ENCODE peak calls at places on chromosomes 7 and 10, in ten cellular contexts. One of them, this sample, is unnamed. For H3K27me3 and H3K36me3, the result is how much of the 10 kb centered on the place peaks cover.

GRCh38 chr7:74103219-74103772 is 19.7 kb downstream of the LIMK1 start:
- DNase-seq in Caco-2: no peak
- DNase-seq in bronchial epithelial cell: peak
- DNase-seq in tibial nerve: no peak
- DNase-seq in endodermal cell: no peak
- DNase-seq in PC-9: peak
- DNase-seq in pancreas: no peak
- DNase-seq in esophagus squamous epithelium: no peak
- DNase-seq in right lobe of liver: no peak
- DNase-seq in H7: peak
- DNase-seq in this sample: no peak

GRCh38 chr7:18402488-18403183 is 92.9 kb upstream of the HDAC9 start:
- DNase-seq in Caco-2: no peak
- DNase-seq in bronchial epithelial cell: peak
- DNase-seq in tibial nerve: no peak
- DNase-seq in endodermal cell: no peak
- DNase-seq in PC-9: peak
- DNase-seq in pancreas: no peak
- DNase-seq in esophagus squamous epithelium: no peak
- DNase-seq in right lobe of liver: no peak
- DNase-seq in H7: no peak
- DNase-seq in this sample: no peak

GRCh38 chr7:41437257-41438196 is 265.4 kb downstream of the INHBA start:
- DNase-seq in Caco-2: no peak
- DNase-seq in bronchial epithelial cell: peak
- DNase-seq in tibial nerve: no peak
- DNase-seq in endodermal cell: no peak
- DNase-seq in PC-9: peak
- DNase-seq in pancreas: no peak
- DNase-seq in esophagus squamous epithelium: no peak
- DNase-seq in right lobe of liver: peak
- DNase-seq in H7: no peak
- DNase-seq in this sample: no peak

GRCh38 chr10:79322616-79323566 is 24.4 kb upstream of the PPIF start:
- DNase-seq in Caco-2: no peak
- DNase-seq in bronchial epithelial cell: peak
- DNase-seq in tibial nerve: no peak
- DNase-seq in endodermal cell: no peak
- DNase-seq in PC-9: peak
- DNase-seq in pancreas: no peak
- DNase-seq in esophagus squamous epithelium: no peak
- DNase-seq in right lobe of liver: no peak
- DNase-seq in H7: no peak
- DNase-seq in this sample: no peak

GRCh38 chr10:124417846-124418725 is 637 bp downstream of the OAT start:
- DNase-seq in Caco-2: peak
- DNase-seq in bronchial epithelial cell: no peak
- DNase-seq in tibial nerve: peak
- DNase-seq in endodermal cell: peak
- DNase-seq in PC-9: no peak
- DNase-seq in pancreas: peak
- DNase-seq in esophagus squamous epithelium: no peak
- DNase-seq in right lobe of liver: peak
- DNase-seq in H7: peak
- DNase-seq in this sample: peak

GRCh38 chr10:95246582-95247051 is 44.2 kb downstream of the PDLIM1 start:
- DNase-seq in Caco-2: peak
- DNase-seq in bronchial epithelial cell: peak
- DNase-seq in tibial nerve: peak
- DNase-seq in endodermal cell: peak
- DNase-seq in PC-9: peak
- DNase-seq in pancreas: peak
- DNase-seq in esophagus squamous epithelium: no peak
- DNase-seq in right lobe of liver: peak
- DNase-seq in H7: peak
- DNase-seq in this sample: peak

GRCh38 chr7:8831386-8831785 is 398.0 kb downstream of the NXPH1 start:
- DNase-seq in Caco-2: no peak
- DNase-seq in bronchial epithelial cell: peak
- DNase-seq in tibial nerve: no peak
- DNase-seq in endodermal cell: no peak
- DNase-seq in PC-9: no peak
- DNase-seq in pancreas: no peak
- DNase-seq in esophagus squamous epithelium: no peak
- DNase-seq in right lobe of liver: no peak
- DNase-seq in H7: no peak
- DNase-seq in this sample: no peak

GRCh38 chr7:3154881-3155494 is 111.3 kb upstream of the CARD11 start:
- DNase-seq in Caco-2: no peak
- DNase-seq in bronchial epithelial cell: peak
- DNase-seq in tibial nerve: no peak
- DNase-seq in endodermal cell: peak
- DNase-seq in PC-9: peak
- DNase-seq in pancreas: peak
- DNase-seq in esophagus squamous epithelium: no peak
- DNase-seq in right lobe of liver: no peak
- DNase-seq in H7: peak
- DNase-seq in this sample: peak

GRCh38 chr10:127415901-127416630 is 133.0 kb upstream of the NPS start:
- DNase-seq in Caco-2: no peak
- DNase-seq in bronchial epithelial cell: no peak
- DNase-seq in tibial nerve: no peak
- DNase-seq in endodermal cell: no peak
- DNase-seq in PC-9: no peak
- DNase-seq in pancreas: no peak
- DNase-seq in esophagus squamous epithelium: no peak
- DNase-seq in right lobe of liver: no peak
- DNase-seq in H7: no peak
- DNase-seq in this sample: peak

GRCh38 chr10:4111593-4111992 is 326.6 kb upstream of the KLF6 start:
- DNase-seq in Caco-2: no peak
- DNase-seq in bronchial epithelial cell: no peak
- DNase-seq in tibial nerve: no peak
- DNase-seq in endodermal cell: no peak
- DNase-seq in PC-9: no peak
- DNase-seq in pancreas: no peak
- DNase-seq in esophagus squamous epithelium: no peak
- DNase-seq in right lobe of liver: no peak
- DNase-seq in H7: no peak
- DNase-seq in this sample: no peak

GRCh38 chr10:124717911-124718734 is 26.1 kb downstream of the FAM53B start:
- DNase-seq in Caco-2: no peak
- DNase-seq in bronchial epithelial cell: peak
- DNase-seq in tibial nerve: no peak
- DNase-seq in endodermal cell: no peak
- DNase-seq in PC-9: peak
- DNase-seq in pancreas: no peak
- DNase-seq in esophagus squamous epithelium: no peak
- DNase-seq in right lobe of liver: no peak
- DNase-seq in H7: no peak
- DNase-seq in this sample: peak

GRCh38 chr7:11450246-11450645 is 381.8 kb downstream of the THSD7A start:
- DNase-seq in Caco-2: no peak
- DNase-seq in bronchial epithelial cell: peak
- DNase-seq in tibial nerve: no peak
- DNase-seq in endodermal cell: no peak
- DNase-seq in PC-9: no peak
- DNase-seq in pancreas: no peak
- DNase-seq in esophagus squamous epithelium: no peak
- DNase-seq in right lobe of liver: no peak
- DNase-seq in H7: no peak
- DNase-seq in this sample: no peak

GRCh38 chr7:136874393-136875032 is 6.1 kb downstream of the CHRM2 start:
- DNase-seq in Caco-2: no peak
- DNase-seq in bronchial epithelial cell: peak
- DNase-seq in tibial nerve: no peak
- DNase-seq in endodermal cell: no peak
- DNase-seq in PC-9: no peak
- DNase-seq in pancreas: no peak
- DNase-seq in esophagus squamous epithelium: no peak
- DNase-seq in right lobe of liver: no peak
- DNase-seq in H7: peak
- DNase-seq in this sample: peak

GRCh38 chr7:7595451-7595850 is 28.8 kb downstream of the MIOS start:
- DNase-seq in Caco-2: no peak
- DNase-seq in bronchial epithelial cell: peak
- DNase-seq in tibial nerve: no peak
- DNase-seq in endodermal cell: no peak
- DNase-seq in PC-9: no peak
- DNase-seq in pancreas: no peak
- DNase-seq in esophagus squamous epithelium: no peak
- DNase-seq in right lobe of liver: no peak
- DNase-seq in H7: no peak
- DNase-seq in this sample: no peak

GRCh38 chr7:104327963-104328307 is 468 bp upstream of the LHFPL3 start:
- DNase-seq in Caco-2: no peak
- DNase-seq in bronchial epithelial cell: no peak
- DNase-seq in tibial nerve: no peak
- DNase-seq in endodermal cell: no peak
- DNase-seq in PC-9: no peak
- DNase-seq in pancreas: no peak
- DNase-seq in esophagus squamous epithelium: no peak
- DNase-seq in right lobe of liver: no peak
- DNase-seq in H7: no peak
- DNase-seq in this sample: no peak
- H3K27me3 ChIP-seq in Caco-2: under half
- H3K27me3 ChIP-seq in bronchial epithelial cell: under half
- H3K27me3 ChIP-seq in tibial nerve: half or more
- H3K27me3 ChIP-seq in endodermal cell: half or more
- H3K27me3 ChIP-seq in PC-9: under half
- H3K27me3 ChIP-seq in pancreas: under half
- H3K27me3 ChIP-seq in esophagus squamous epithelium: under half
- H3K27me3 ChIP-seq in right lobe of liver: under half
- H3K27me3 ChIP-seq in H7: half or more
- H3K27me3 ChIP-seq in this sample: under half

GRCh38 chr10:29522038-29522855 is 112.5 kb downstream of the SVIL start:
- DNase-seq in Caco-2: no peak
- DNase-seq in bronchial epithelial cell: no peak
- DNase-seq in tibial nerve: no peak
- DNase-seq in endodermal cell: no peak
- DNase-seq in PC-9: no peak
- DNase-seq in pancreas: no peak
- DNase-seq in esophagus squamous epithelium: no peak
- DNase-seq in right lobe of liver: no peak
- DNase-seq in H7: no peak
- DNase-seq in this sample: no peak

GRCh38 chr10:29529146-29529545 is 105.6 kb downstream of the SVIL start:
- DNase-seq in Caco-2: no peak
- DNase-seq in bronchial epithelial cell: no peak
- DNase-seq in tibial nerve: no peak
- DNase-seq in endodermal cell: no peak
- DNase-seq in PC-9: no peak
- DNase-seq in pancreas: no peak
- DNase-seq in esophagus squamous epithelium: no peak
- DNase-seq in right lobe of liver: no peak
- DNase-seq in H7: no peak
- DNase-seq in this sample: no peak

GRCh38 chr10:29525762-29526161 is 109.0 kb downstream of the SVIL start:
- DNase-seq in Caco-2: no peak
- DNase-seq in bronchial epithelial cell: no peak
- DNase-seq in tibial nerve: no peak
- DNase-seq in endodermal cell: no peak
- DNase-seq in PC-9: no peak
- DNase-seq in pancreas: no peak
- DNase-seq in esophagus squamous epithelium: no peak
- DNase-seq in right lobe of liver: no peak
- DNase-seq in H7: no peak
- DNase-seq in this sample: no peak

GRCh38 chr10:29524294-29524693 is 110.5 kb downstream of the SVIL start:
- DNase-seq in Caco-2: no peak
- DNase-seq in bronchial epithelial cell: no peak
- DNase-seq in tibial nerve: no peak
- DNase-seq in endodermal cell: no peak
- DNase-seq in PC-9: no peak
- DNase-seq in pancreas: no peak
- DNase-seq in esophagus squamous epithelium: no peak
- DNase-seq in right lobe of liver: no peak
- DNase-seq in H7: no peak
- DNase-seq in this sample: no peak

GRCh38 chr10:29524720-29525119 is 110.1 kb downstream of the SVIL start:
- DNase-seq in Caco-2: no peak
- DNase-seq in bronchial epithelial cell: no peak
- DNase-seq in tibial nerve: no peak
- DNase-seq in endodermal cell: no peak
- DNase-seq in PC-9: no peak
- DNase-seq in pancreas: no peak
- DNase-seq in esophagus squamous epithelium: no peak
- DNase-seq in right lobe of liver: no peak
- DNase-seq in H7: no peak
- DNase-seq in this sample: no peak
- H3K36me3 ChIP-seq in Caco-2: under half
- H3K36me3 ChIP-seq in bronchial epithelial cell: under half
- H3K36me3 ChIP-seq in tibial nerve: under half
- H3K36me3 ChIP-seq in endodermal cell: half or more
- H3K36me3 ChIP-seq in PC-9: under half
- H3K36me3 ChIP-seq in pancreas: under half
- H3K36me3 ChIP-seq in esophagus squamous epithelium: half or more
- H3K36me3 ChIP-seq in right lobe of liver: under half
- H3K36me3 ChIP-seq in H7: under half
- H3K36me3 ChIP-seq in this sample: under half

GRCh38 chr7:27095897-27096755 is at the start of gene HOXA1:
- DNase-seq in Caco-2: peak
- DNase-seq in bronchial epithelial cell: peak
- DNase-seq in tibial nerve: no peak
- DNase-seq in endodermal cell: peak
- DNase-seq in PC-9: no peak
- DNase-seq in pancreas: no peak
- DNase-seq in esophagus squamous epithelium: peak
- DNase-seq in right lobe of liver: peak
- DNase-seq in H7: peak
- DNase-seq in this sample: peak
- H3K27me3 ChIP-seq in Caco-2: under half
- H3K27me3 ChIP-seq in bronchial epithelial cell: under half
- H3K27me3 ChIP-seq in tibial nerve: half or more
- H3K27me3 ChIP-seq in endodermal cell: half or more
- H3K27me3 ChIP-seq in PC-9: under half
- H3K27me3 ChIP-seq in pancreas: under half
- H3K27me3 ChIP-seq in esophagus squamous epithelium: under half
- H3K27me3 ChIP-seq in right lobe of liver: under half
- H3K27me3 ChIP-seq in H7: half or more
- H3K27me3 ChIP-seq in this sample: half or more

GRCh38 chr10:68586622-68587325 is 26.6 kb downstream of the TET1 start:
- DNase-seq in Caco-2: no peak
- DNase-seq in bronchial epithelial cell: no peak
- DNase-seq in tibial nerve: no peak
- DNase-seq in endodermal cell: no peak
- DNase-seq in PC-9: no peak
- DNase-seq in pancreas: no peak
- DNase-seq in esophagus squamous epithelium: no peak
- DNase-seq in right lobe of liver: no peak
- DNase-seq in H7: no peak
- DNase-seq in this sample: no peak
- H3K36me3 ChIP-seq in Caco-2: under half
- H3K36me3 ChIP-seq in bronchial epithelial cell: under half
- H3K36me3 ChIP-seq in tibial nerve: under half
- H3K36me3 ChIP-seq in endodermal cell: half or more
- H3K36me3 ChIP-seq in PC-9: under half
- H3K36me3 ChIP-seq in pancreas: under half
- H3K36me3 ChIP-seq in esophagus squamous epithelium: under half
- H3K36me3 ChIP-seq in right lobe of liver: under half
- H3K36me3 ChIP-seq in H7: under half
- H3K36me3 ChIP-seq in this sample: under half

GRCh38 chr7:123570390-123571182 is 13.0 kb upstream of the NDUFA5 start:
- DNase-seq in Caco-2: no peak
- DNase-seq in bronchial epithelial cell: peak
- DNase-seq in tibial nerve: no peak
- DNase-seq in endodermal cell: no peak
- DNase-seq in PC-9: peak
- DNase-seq in pancreas: no peak
- DNase-seq in esophagus squamous epithelium: no peak
- DNase-seq in right lobe of liver: no peak
- DNase-seq in H7: no peak
- DNase-seq in this sample: no peak
- H3K27me3 ChIP-seq in Caco-2: under half
- H3K27me3 ChIP-seq in bronchial epithelial cell: under half
- H3K27me3 ChIP-seq in tibial nerve: under half
- H3K27me3 ChIP-seq in endodermal cell: under half
- H3K27me3 ChIP-seq in PC-9: under half
- H3K27me3 ChIP-seq in pancreas: under half
- H3K27me3 ChIP-seq in esophagus squamous epithelium: under half
- H3K27me3 ChIP-seq in right lobe of liver: under half
- H3K27me3 ChIP-seq in H7: under half
- H3K27me3 ChIP-seq in this sample: under half